ENCODE peak calls at places on chromosome 1, in eight cellular contexts. J is breast epithelium, H is osteocyte, Y is RWPE1, Q is fibroblast of pulmonary artery, K is GM20000, M is mesothelial cell of epicardium, X is astrocyte of the cerebellum. W is an unnamed sample.

GRCh38 chr1:10561497-10561896 is 86.7 kb downstream of the PEX14 start:
- DNase-seq in X (peak), Q (peak), M (no peak), J (no peak), K (no peak), H (no peak), Y (peak), W (no peak)

GRCh38 chr1:33364578-33364945 is 43.7 kb upstream of the A3GALT2 start:
- DNase-seq in Q (peak), K (no peak), X (no peak), H (no peak), Y (no peak), J (no peak), M (no peak), W (no peak)

GRCh38 chr1:9294910-9295636 is 2.4 kb downstream of the SPSB1 start:
- DNase-seq in M (no peak), K (peak), H (no peak), X (no peak), Y (no peak), Q (peak), J (no peak), W (no peak)

GRCh38 chr1:27087371-27087941 is 67.5 kb downstream of the SLC9A1 start:
- DNase-seq in M (no peak), J (no peak), Y (no peak), Q (no peak), X (no peak), H (no peak), K (no peak), W (no peak)

GRCh38 chr1:86352096-86352495 is 44.0 kb downstream of the ODF2L start:
- DNase-seq in Y (peak), M (no peak), Q (peak), H (no peak), J (no peak), K (no peak), X (no peak), W (no peak)

GRCh38 chr1:16956775-16957174 is 23.6 kb downstream of the MFAP2 start:
- DNase-seq in Q (no peak), M (no peak), Y (no peak), H (no peak), J (no peak), X (no peak), K (no peak), W (no peak)

GRCh38 chr1:172393354-172393753 is 27.1 kb upstream of the C1orf105 start:
- DNase-seq in Y (no peak), H (no peak), M (no peak), Q (no peak), J (no peak), X (no peak), K (no peak), W (no peak)

GRCh38 chr1:28326505-28326904 is 2.3 kb upstream of the MED18 start:
- DNase-seq in X (no peak), Y (no peak), H (no peak), K (no peak), Q (no peak), M (no peak), J (no peak), W (no peak)

GRCh38 chr1:217526636-217527035 is 104.3 kb downstream of the GPATCH2 start:
- DNase-seq in J (no peak), K (no peak), X (no peak), M (no peak), Y (no peak), H (no peak), Q (no peak), W (no peak)

GRCh38 chr1:27736252-27736651 is 10.5 kb downstream of the FAM76A start:
- DNase-seq in H (no peak), Y (no peak), X (no peak), K (no peak), M (no peak), Q (no peak), J (no peak), W (no peak)

GRCh38 chr1:55309053-55309452 is 93.9 kb upstream of the USP24 start:
- DNase-seq in Q (peak), M (no peak), Y (no peak), J (no peak), X (no peak), K (no peak), H (no peak), W (no peak)

GRCh38 chr1:218347316-218347712 is 2.2 kb downstream of the TGFB2 start:
- DNase-seq in J (no peak), X (no peak), Y (peak), H (no peak), M (no peak), Q (peak), K (no peak), W (no peak)

GRCh38 chr1:117215019-117215418 is 4.3 kb upstream of the VTCN1 start:
- DNase-seq in Y (no peak), J (no peak), Q (no peak), M (no peak), K (no peak), X (no peak), H (no peak), W (no peak)

GRCh38 chr1:167601442-167602380 is 28.3 kb upstream of the RCSD1 start:
- DNase-seq in K (peak), Q (no peak), X (no peak), M (no peak), H (no peak), Y (no peak), J (peak), W (no peak)

GRCh38 chr1:29828526-29829447 is 592.5 kb downstream of the PTPRU start:
- DNase-seq in M (no peak), Q (no peak), Y (no peak), H (peak), K (no peak), J (no peak), X (no peak), W (no peak)

GRCh38 chr1:185044387-185044786 is 971 bp upstream of the RNF2 start:
- DNase-seq in K (no peak), Q (no peak), X (no peak), H (no peak), J (no peak), Y (no peak), M (no peak), W (no peak)

GRCh38 chr1:93607814-93608187 is 73.8 kb downstream of the BCAR3 start:
- DNase-seq in Q (no peak), H (no peak), J (no peak), X (no peak), Y (no peak), K (peak), M (no peak), W (no peak)

GRCh38 chr1:165949335-165950130 is 122.1 kb downstream of the UCK2 start:
- DNase-seq in Y (peak), Q (no peak), K (no peak), M (peak), H (peak), X (no peak), J (no peak), W (no peak)

GRCh38 chr1:38268226-38268625 is 221.6 kb upstream of the POU3F1 start:
- DNase-seq in X (no peak), H (no peak), Y (no peak), J (no peak), K (no peak), M (no peak), Q (no peak), W (no peak)

GRCh38 chr1:54378157-54378883 is 27.9 kb downstream of the SSBP3 start:
- DNase-seq in H (no peak), Y (no peak), Q (no peak), K (no peak), M (no peak), J (no peak), X (no peak), W (no peak)

GRCh38 chr1:232589809-232590741 is 39.9 kb downstream of the SIPA1L2 start:
- DNase-seq in M (no peak), H (no peak), J (no peak), X (no peak), Y (no peak), Q (peak), K (no peak), W (no peak)

GRCh38 chr1:179493323-179493722 is 82.4 kb downstream of the NPHS2 start:
- DNase-seq in K (no peak), H (no peak), Y (peak), J (no peak), X (no peak), M (no peak), Q (peak), W (no peak)

GRCh38 chr1:190578015-190578414 is 100.4 kb upstream of the BRINP3 start:
- DNase-seq in Y (no peak), M (no peak), K (no peak), Q (no peak), J (no peak), X (no peak), H (no peak), W (no peak)

GRCh38 chr1:95098196-95098595 is 19.0 kb upstream of the TLCD4 start:
- DNase-seq in M (no peak), J (no peak), K (no peak), Y (no peak), Q (no peak), X (peak), H (no peak), W (no peak)

GRCh38 chr1:234608720-234609527 is 1.1 kb downstream of the IRF2BP2 start:
- DNase-seq in K (peak), M (peak), Q (peak), H (peak), J (peak), Y (no peak), X (no peak), W (no peak)

GRCh38 chr1:73862343-73862742 is 335.6 kb downstream of the LRRIQ3 start:
- DNase-seq in K (no peak), X (no peak), J (no peak), Y (no peak), M (no peak), H (no peak), Q (no peak), W (no peak)

GRCh38 chr1:3657578-3658230 is 5.4 kb downstream of the TP73 start:
- DNase-seq in Q (no peak), H (peak), M (no peak), K (no peak), Y (no peak), J (no peak), X (no peak), W (no peak)

GRCh38 chr1:53047737-53048344 is 14.2 kb upstream of the PODN start:
- DNase-seq in J (no peak), H (no peak), M (no peak), X (peak), Q (peak), Y (peak), K (no peak), W (no peak)

GRCh38 chr1:15723631-15724246 is 12.3 kb upstream of the SLC25A34 start:
- DNase-seq in J (no peak), M (no peak), K (no peak), H (no peak), X (no peak), Q (no peak), Y (no peak), W (no peak)

GRCh38 chr1:23177438-23178380 is 9.1 kb upstream of the LUZP1 start:
- DNase-seq in M (peak), H (peak), X (peak), Q (peak), J (peak), Y (peak), K (peak), W (no peak)
- TF ChIP-seq CTCF in M (no peak), H (peak), X (no peak), Q (no peak), J (peak), Y (no peak), K (no peak), W (no peak)

GRCh38 chr1:107480548-107480947 is 339.7 kb downstream of the NTNG1 start:
- DNase-seq in J (no peak), H (no peak), X (no peak), Y (no peak), K (peak), M (no peak), Q (no peak), W (no peak)
- TF ChIP-seq CTCF in J (no peak), H (no peak), X (no peak), Y (no peak), K (peak), M (no peak), Q (no peak), W (no peak)

GRCh38 chr1:44314401-44314800 is 40.7 kb downstream of the ERI3 start:
- DNase-seq in H (no peak), M (no peak), Q (no peak), X (no peak), Y (no peak), J (no peak), K (no peak), W (no peak)
- TF ChIP-seq CTCF in H (peak), M (no peak), Q (peak), X (peak), Y (no peak), J (no peak), K (no peak), W (no peak)

GRCh38 chr1:34419662-34420061 is 243.0 kb downstream of the C1orf94 start:
- DNase-seq in K (no peak), J (no peak), Q (no peak), M (no peak), Y (no peak), X (no peak), H (no peak), W (no peak)
- TF ChIP-seq CTCF in K (no peak), J (no peak), Q (no peak), M (no peak), Y (no peak), X (peak), H (no peak), W (no peak)

W was measured in omental fat pad.